ENCODE peak calls at places on chromosomes 12 and 14, in eight cellular contexts. L is naive thymus-derived CD8-positive, alpha-beta T cell; R is activated CD4-positive, alpha-beta T cell treated with anti-CD3 and anti-CD28 coated beads, Interleukin-2, amount 50 U/mL, for 4 hours; Q is NCI-H460; K is activated CD8-positive, alpha-beta memory T cell treated with anti-CD3 and anti-CD28 coated beads for 24 hours; S is kidney glomerular epithelial cell; J is heart left ventricle; N is GM04504. P is an unnamed sample.

GRCh38 chr12:68499616-68500015 is 111.1 kb upstream of the RAP1B start:
- DNase-seq in L (no peak), R (no peak), Q (no peak), K (no peak), S (no peak), J (no peak), N (no peak), P (no peak)

GRCh38 chr14:88542857-88543795 is 11.7 kb downstream of the PTPN21 start:
- DNase-seq in L (no peak), R (no peak), Q (no peak), K (no peak), S (no peak), J (no peak), N (no peak), P (no peak)

GRCh38 chr12:124032265-124032886 is 59.4 kb downstream of the ZNF664 start:
- DNase-seq in L (peak), R (no peak), Q (peak), K (no peak), S (peak), J (peak), N (no peak), P (peak)

GRCh38 chr12:7110661-7111060 is 1.6 kb upstream of the C1RL start:
- DNase-seq in L (no peak), R (no peak), Q (no peak), K (no peak), S (no peak), J (no peak), N (no peak), P (no peak)

GRCh38 chr14:78412475-78412874 is 242.3 kb downstream of the NRXN3 start:
- DNase-seq in L (no peak), R (no peak), Q (no peak), K (no peak), S (no peak), J (no peak), N (no peak), P (no peak)

GRCh38 chr12:115709410-115710065 is 568.0 kb downstream of the MED13L start:
- DNase-seq in L (no peak), R (no peak), Q (no peak), K (no peak), S (no peak), J (peak), N (peak), P (no peak)

GRCh38 chr12:52390739-52391617 is 5.5 kb upstream of the KRT84 start:
- DNase-seq in L (no peak), R (no peak), Q (peak), K (no peak), S (no peak), J (no peak), N (peak), P (no peak)

GRCh38 chr12:43937947-43938346 is 102.1 kb downstream of the TMEM117 start:
- DNase-seq in L (no peak), R (no peak), Q (no peak), K (no peak), S (no peak), J (no peak), N (no peak), P (no peak)

GRCh38 chr14:73715707-73716106 is 1.5 kb upstream of the PNMA1 start:
- DNase-seq in L (no peak), R (no peak), Q (no peak), K (no peak), S (no peak), J (no peak), N (no peak), P (no peak)

GRCh38 chr12:75944905-75945412 is 86.6 kb downstream of the PHLDA1 start:
- DNase-seq in L (no peak), R (no peak), Q (no peak), K (no peak), S (no peak), J (no peak), N (no peak), P (no peak)

GRCh38 chr12:12582895-12583303 is 20.2 kb upstream of the DUSP16 start:
- DNase-seq in L (no peak), R (peak), Q (no peak), K (no peak), S (peak), J (no peak), N (peak), P (no peak)